ENCODE peak calls at places on chromosome 12, in seven cellular contexts. B, P, L, U, T, G and R are unnamed samples.

GRCh38 chr12:125841332-125841731 is 776.1 kb downstream of the AACS start:
- DNase-seq in T (no peak), G (no peak), B (no peak), L (no peak), P (no peak), U (no peak), R (no peak)

GRCh38 chr12:25089738-25090137 is 105.2 kb downstream of the DNAI7 start:
- DNase-seq in P (no peak), L (no peak), G (no peak), B (no peak), U (no peak), T (no peak), R (no peak)

GRCh38 chr12:109731806-109732205 is 18.2 kb downstream of the FAM222A start:
- DNase-seq in G (no peak), P (no peak), L (peak; percentile 0), U (no peak), T (no peak), B (no peak), R (no peak)

GRCh38 chr12:46609281-46609623 is 216.5 kb downstream of the SLC38A4 start:
- DNase-seq in P (no peak), T (no peak), G (no peak), B (no peak), L (no peak), U (no peak), R (no peak)

GRCh38 chr12:54363047-54363446 is 1.2 kb downstream of the GPR84 start:
- DNase-seq in U (no peak), T (no peak), P (no peak), G (no peak), B (no peak), L (no peak), R (no peak)

GRCh38 chr12:32754101-32754500 is 1.6 kb downstream of the YARS2 start:
- DNase-seq in P (no peak), U (no peak), L (no peak), T (no peak), G (no peak), B (peak; percentile 23), R (peak; percentile 7)

GRCh38 chr12:53170876-53171724 is 9.4 kb upstream of the ZNF740 start:
- DNase-seq in T (no peak), G (no peak), L (no peak), B (no peak), U (no peak), P (no peak), R (no peak)

GRCh38 chr12:95848575-95849388 is 10.0 kb upstream of the SNRPF start:
- DNase-seq in B (peak; percentile 69), G (peak; percentile 29), L (no peak), U (no peak), P (no peak), T (no peak), R (no peak)

GRCh38 chr12:51622564-51622963 is 31.5 kb downstream of the SCN8A start:
- DNase-seq in P (no peak), G (no peak), B (peak; percentile 35), L (no peak), U (no peak), T (peak; percentile 29), R (no peak)

GRCh38 chr12:1839956-1840550 is 19.7 kb downstream of the LRTM2 start:
- DNase-seq in T (no peak), L (no peak), P (no peak), G (no peak), B (no peak), U (no peak), R (no peak)

GRCh38 chr12:89208661-89209096 is 143.6 kb downstream of the DUSP6 start:
- DNase-seq in P (no peak), G (no peak), U (peak; percentile 64), L (no peak), T (no peak), B (peak; percentile 46), R (no peak)

GRCh38 chr12:111100003-111100402 is 179.6 kb upstream of the MYL2 start:
- DNase-seq in L (no peak), B (no peak), P (no peak), G (no peak), T (no peak), U (no peak), R (no peak)

GRCh38 chr12:2691340-2692111 is 103.2 kb upstream of the FKBP4 start:
- DNase-seq in P (peak; percentile 12), U (no peak), G (peak; percentile 30), B (no peak), L (peak; percentile 61), T (no peak), R (no peak)

GRCh38 chr12:120996133-120996746 is 17.9 kb downstream of the HNF1A start:
- DNase-seq in P (no peak), T (no peak), L (no peak), G (no peak), U (no peak), B (no peak), R (no peak)

GRCh38 chr12:132525011-132525832 is 35.3 kb downstream of the FBRSL1 start:
- DNase-seq in G (no peak), L (no peak), U (no peak), P (no peak), T (no peak), B (no peak), R (no peak)

GRCh38 chr12:68733661-68734071 is 12.3 kb upstream of the SLC35E3 start:
- DNase-seq in G (no peak), T (peak; percentile 53), L (no peak), U (peak; percentile 10), B (peak; percentile 71), P (no peak), R (no peak)

GRCh38 chr12:42705863-42706262 is 116.3 kb upstream of the PRICKLE1 start:
- DNase-seq in T (peak; percentile 60), P (no peak), L (no peak), B (peak; percentile 94), G (peak; percentile 8), U (peak; percentile 66), R (no peak)

GRCh38 chr12:49662998-49663843 is 39.9 kb downstream of the PRPF40B start:
- DNase-seq in T (no peak), P (peak; percentile 84), G (no peak), U (peak; percentile 41), B (peak; percentile 81), L (peak; percentile 50), R (no peak)

GRCh38 chr12:47219243-47219642 is 139.5 kb upstream of the AMIGO2 start:
- DNase-seq in L (no peak), U (no peak), B (peak; percentile 61), T (no peak), G (no peak), P (no peak), R (no peak)

GRCh38 chr12:80293347-80293746 is 150.7 kb upstream of the PTPRQ start:
- DNase-seq in P (no peak), T (no peak), B (no peak), U (no peak), L (no peak), G (no peak), R (no peak)

GRCh38 chr12:129075451-129076208 is 222.4 kb downstream of the GLT1D1 start:
- DNase-seq in P (no peak), T (no peak), U (no peak), B (no peak), G (no peak), L (peak; percentile 32), R (no peak)

GRCh38 chr12:30015661-30016060 is 231.9 kb upstream of the TMTC1 start:
- DNase-seq in B (no peak), L (peak; percentile 13), U (no peak), G (no peak), T (no peak), P (no peak), R (no peak)

GRCh38 chr12:71504471-71504852 is 64.9 kb downstream of the LGR5 start:
- DNase-seq in G (no peak), U (no peak), P (peak; percentile 33), B (no peak), L (peak; percentile 52), T (no peak), R (no peak)

GRCh38 chr12:52004042-52004648 is 2.6 kb upstream of the TAMALIN start:
- DNase-seq in G (no peak), T (no peak), U (no peak), P (peak; percentile 68), L (peak; percentile 52), B (peak; percentile 70), R (no peak)

GRCh38 chr12:17352164-17352563 is 737.8 kb downstream of the RERGL start:
- DNase-seq in U (no peak), B (no peak), P (no peak), L (no peak), G (no peak), T (no peak), R (no peak)

GRCh38 chr12:117552971-117553370 is 191.5 kb upstream of the NOS1 start:
- DNase-seq in T (no peak), G (no peak), U (no peak), B (no peak), L (no peak), P (no peak), R (no peak)

GRCh38 chr12:57188090-57188425 is 28.5 kb upstream of the NXPH4 start:
- DNase-seq in L (no peak), G (no peak), P (no peak), U (no peak), B (no peak), T (no peak), R (no peak)

GRCh38 chr12:53005215-53005985 is 856 bp upstream of the EIF4B start:
- DNase-seq in L (peak; percentile 26), B (no peak), P (no peak), G (peak; percentile 35), U (no peak), T (no peak), R (no peak)

GRCh38 chr12:80861636-80862378 is 75.9 kb downstream of the LIN7A start:
- DNase-seq in G (no peak), P (no peak), L (no peak), T (no peak), U (no peak), B (peak; percentile 60), R (no peak)

GRCh38 chr12:21144309-21144708 is 13.3 kb downstream of the SLCO1B1 start:
- DNase-seq in G (no peak), P (no peak), T (no peak), L (no peak), U (no peak), B (peak; percentile 1), R (no peak)

GRCh38 chr12:130088509-130088908 is 73.8 kb upstream of the FZD10 start:
- DNase-seq in G (no peak), P (no peak), B (no peak), L (no peak), T (no peak), U (no peak), R (no peak)

GRCh38 chr12:75460194-75460593 is 20.4 kb upstream of the GLIPR1 start:
- DNase-seq in U (no peak), G (no peak), L (no peak), P (no peak), T (no peak), B (no peak), R (no peak)

GRCh38 chr12:24803406-24804245 is 145.3 kb downstream of the BCAT1 start:
- DNase-seq in G (no peak), L (no peak), T (no peak), B (no peak), U (no peak), P (no peak), R (no peak)

GRCh38 chr12:61808856-61809255 is 451.3 kb upstream of the USP15 start:
- DNase-seq in B (no peak), T (no peak), G (no peak), P (no peak), U (no peak), L (no peak), R (no peak)